ENCODE peak calls at places on chromosomes 5 and 9, in eight cellular contexts. One of them, this sample, is unnamed.

GRCh38 chr5:24225051-24225450 is 419.7 kb downstream of the CDH10 start:
- DNase-seq in hypothalamus: no peak
- DNase-seq in foreskin fibroblast: no peak
- DNase-seq in HAP-1: no peak
- DNase-seq in CD4-positive, alpha-beta T cell: no peak
- DNase-seq in cardiac septum: no peak
- DNase-seq in HS-27A: no peak
- DNase-seq in NCI-H460: no peak
- DNase-seq in this sample: no peak

GRCh38 chr5:39423331-39423751 is 1.4 kb downstream of the DAB2 start:
- DNase-seq in CD4-positive, alpha-beta T cell: no peak
- DNase-seq in HS-27A: no peak
- DNase-seq in foreskin fibroblast: no peak
- DNase-seq in NCI-H460: no peak
- DNase-seq in cardiac septum: no peak
- DNase-seq in HAP-1: no peak
- DNase-seq in hypothalamus: no peak
- DNase-seq in this sample: no peak

GRCh38 chr5:151682240-151682639 is 4.5 kb downstream of the SPARC start:
- DNase-seq in hypothalamus: no peak
- DNase-seq in cardiac septum: no peak
- DNase-seq in HAP-1: no peak
- DNase-seq in foreskin fibroblast: peak
- DNase-seq in CD4-positive, alpha-beta T cell: no peak
- DNase-seq in HS-27A: no peak
- DNase-seq in NCI-H460: no peak
- DNase-seq in this sample: no peak

GRCh38 chr5:135015942-135016341 is 18.1 kb downstream of the PITX1 start:
- DNase-seq in cardiac septum: peak
- DNase-seq in hypothalamus: no peak
- DNase-seq in HS-27A: no peak
- DNase-seq in CD4-positive, alpha-beta T cell: no peak
- DNase-seq in HAP-1: no peak
- DNase-seq in NCI-H460: no peak
- DNase-seq in foreskin fibroblast: no peak
- DNase-seq in this sample: peak

GRCh38 chr5:59845733-59846132 is 47.8 kb downstream of the PDE4D start:
- DNase-seq in HS-27A: no peak
- DNase-seq in foreskin fibroblast: peak
- DNase-seq in CD4-positive, alpha-beta T cell: no peak
- DNase-seq in NCI-H460: no peak
- DNase-seq in hypothalamus: no peak
- DNase-seq in HAP-1: no peak
- DNase-seq in cardiac septum: no peak
- DNase-seq in this sample: no peak

GRCh38 chr5:151270599-151270998 is 17.6 kb downstream of the GM2A start:
- DNase-seq in NCI-H460: no peak
- DNase-seq in hypothalamus: no peak
- DNase-seq in HAP-1: no peak
- DNase-seq in foreskin fibroblast: peak
- DNase-seq in CD4-positive, alpha-beta T cell: no peak
- DNase-seq in cardiac septum: no peak
- DNase-seq in HS-27A: no peak
- DNase-seq in this sample: no peak

GRCh38 chr9:122614362-122614761 is at the start of gene OR1Q1:
- DNase-seq in cardiac septum: no peak
- DNase-seq in NCI-H460: no peak
- DNase-seq in HS-27A: no peak
- DNase-seq in foreskin fibroblast: no peak
- DNase-seq in HAP-1: no peak
- DNase-seq in hypothalamus: no peak
- DNase-seq in CD4-positive, alpha-beta T cell: no peak
- DNase-seq in this sample: no peak

GRCh38 chr9:134112561-134112960 is 23.3 kb upstream of the WDR5 start:
- DNase-seq in cardiac septum: no peak
- DNase-seq in hypothalamus: no peak
- DNase-seq in CD4-positive, alpha-beta T cell: no peak
- DNase-seq in NCI-H460: no peak
- DNase-seq in HAP-1: no peak
- DNase-seq in HS-27A: no peak
- DNase-seq in foreskin fibroblast: no peak
- DNase-seq in this sample: no peak

GRCh38 chr5:41266377-41266776 is 53.0 kb upstream of the C6 start:
- DNase-seq in foreskin fibroblast: no peak
- DNase-seq in CD4-positive, alpha-beta T cell: no peak
- DNase-seq in HAP-1: no peak
- DNase-seq in NCI-H460: no peak
- DNase-seq in HS-27A: no peak
- DNase-seq in cardiac septum: no peak
- DNase-seq in hypothalamus: no peak
- DNase-seq in this sample: no peak

GRCh38 chr5:67393211-67393610 is 196.6 kb upstream of the CD180 start:
- DNase-seq in HS-27A: no peak
- DNase-seq in NCI-H460: no peak
- DNase-seq in HAP-1: no peak
- DNase-seq in hypothalamus: no peak
- DNase-seq in cardiac septum: no peak
- DNase-seq in CD4-positive, alpha-beta T cell: no peak
- DNase-seq in foreskin fibroblast: no peak
- DNase-seq in this sample: no peak

GRCh38 chr5:126403871-126404270 is 19.3 kb upstream of the GRAMD2B start:
- DNase-seq in CD4-positive, alpha-beta T cell: no peak
- DNase-seq in foreskin fibroblast: no peak
- DNase-seq in NCI-H460: no peak
- DNase-seq in HS-27A: no peak
- DNase-seq in HAP-1: peak
- DNase-seq in hypothalamus: no peak
- DNase-seq in cardiac septum: no peak
- DNase-seq in this sample: no peak

GRCh38 chr9:137045294-137046093 is 483 bp downstream of the NPDC1 start:
- DNase-seq in CD4-positive, alpha-beta T cell: no peak
- DNase-seq in foreskin fibroblast: peak
- DNase-seq in NCI-H460: no peak
- DNase-seq in hypothalamus: no peak
- DNase-seq in HS-27A: no peak
- DNase-seq in HAP-1: no peak
- DNase-seq in cardiac septum: no peak
- DNase-seq in this sample: no peak

GRCh38 chr5:133980652-133981051 is 12.2 kb upstream of the C5orf15 start:
- DNase-seq in HAP-1: no peak
- DNase-seq in HS-27A: no peak
- DNase-seq in foreskin fibroblast: no peak
- DNase-seq in NCI-H460: no peak
- DNase-seq in cardiac septum: no peak
- DNase-seq in hypothalamus: no peak
- DNase-seq in CD4-positive, alpha-beta T cell: no peak
- DNase-seq in this sample: no peak

GRCh38 chr5:95422842-95423241 is 31.7 kb downstream of the FAM81B start:
- DNase-seq in hypothalamus: no peak
- DNase-seq in cardiac septum: no peak
- DNase-seq in HS-27A: no peak
- DNase-seq in CD4-positive, alpha-beta T cell: no peak
- DNase-seq in foreskin fibroblast: peak
- DNase-seq in NCI-H460: no peak
- DNase-seq in HAP-1: no peak
- DNase-seq in this sample: no peak